ENCODE peak calls at places on chromosome X, in seven cellular contexts. U is SK-N-SH, S is GM12878, B is H1, M is HCT116, V is HepG2, N is K562. Y is an unnamed sample.

GRCh38 chrX:114465689-114466088 is 118.2 kb upstream of the HTR2C start:
- DNase-seq in B (no peak), V (no peak), U (no peak), S (no peak), N (no peak), M (no peak), Y (no peak)

GRCh38 chrX:69063486-69063885 is 101.8 kb downstream of the PJA1 start:
- DNase-seq in S (no peak), B (peak), N (no peak), V (no peak), U (no peak), M (no peak), Y (no peak)

GRCh38 chrX:34557733-34558132 is 99.4 kb downstream of the TMEM47 start:
- DNase-seq in B (no peak), S (no peak), U (no peak), M (no peak), N (no peak), V (no peak), Y (no peak)

GRCh38 chrX:124791492-124792095 is 445.2 kb downstream of the SH2D1A start:
- DNase-seq in B (no peak), V (no peak), N (no peak), S (no peak), U (no peak), M (no peak), Y (no peak)

GRCh38 chrX:48498374-48498809 is 10.4 kb upstream of the PORCN start:
- DNase-seq in B (no peak), S (no peak), N (no peak), V (no peak), U (no peak), M (no peak), Y (no peak)

GRCh38 chrX:11059923-11060322 is 51.2 kb upstream of the HCCS start:
- DNase-seq in V (no peak), B (no peak), N (no peak), M (no peak), U (no peak), S (no peak), Y (no peak)

GRCh38 chrX:11606408-11606807 is 59.3 kb downstream of the ARHGAP6 start:
- DNase-seq in S (no peak), N (no peak), M (no peak), B (no peak), V (no peak), U (no peak), Y (no peak)

GRCh38 chrX:110359273-110359672 is 625 bp downstream of the RTL9 start:
- DNase-seq in S (no peak), M (no peak), V (no peak), B (no peak), N (no peak), U (no peak), Y (no peak)

GRCh38 chrX:151873096-151873495 is 39.6 kb upstream of the MAGEA4 start:
- DNase-seq in U (no peak), N (no peak), S (no peak), M (no peak), B (no peak), V (no peak), Y (no peak)

GRCh38 chrX:139738581-139738980 is 30.6 kb upstream of the MCF2 start:
- DNase-seq in V (no peak), N (no peak), M (no peak), B (no peak), S (no peak), U (no peak), Y (no peak)

GRCh38 chrX:51296138-51296537 is 36.5 kb upstream of the NUDT10 start:
- DNase-seq in B (no peak), N (no peak), S (no peak), M (no peak), V (no peak), U (no peak), Y (no peak)

GRCh38 chrX:119721487-119721886 is 28.5 kb upstream of the SEPTIN6 start:
- DNase-seq in V (no peak), U (no peak), B (no peak), N (no peak), S (no peak), M (no peak), Y (no peak)

GRCh38 chrX:78105944-78106650 is 2.0 kb downstream of the PGK1 start:
- DNase-seq in V (no peak), U (no peak), M (no peak), S (no peak), N (no peak), B (no peak), Y (no peak)

GRCh38 chrX:115946059-115946458 is 224.5 kb upstream of the AGTR2 start:
- DNase-seq in S (no peak), N (no peak), V (no peak), U (no peak), M (no peak), B (no peak), Y (no peak)

GRCh38 chrX:52078133-52078532 is 9.2 kb upstream of the MAGED4B start:
- DNase-seq in N (no peak), U (no peak), B (no peak), M (no peak), V (no peak), S (no peak), Y (no peak)

GRCh38 chrX:85992811-85993229 is 54.5 kb downstream of the CHM start:
- DNase-seq in B (no peak), U (no peak), S (no peak), V (peak), N (no peak), M (peak), Y (no peak)

GRCh38 chrX:108134724-108135123 is 43.1 kb downstream of the ATG4A start:
- DNase-seq in N (no peak), U (no peak), V (no peak), B (peak), M (no peak), S (no peak), Y (no peak)

GRCh38 chrX:136920001-136920400 is 39.5 kb upstream of the RBMX start:
- DNase-seq in S (no peak), V (no peak), U (no peak), B (no peak), M (no peak), N (no peak), Y (no peak)

GRCh38 chrX:71935542-71935941 is 24.9 kb downstream of the NHSL2 start:
- DNase-seq in N (no peak), S (no peak), M (no peak), V (no peak), B (no peak), U (no peak), Y (no peak)

GRCh38 chrX:147912093-147912801 is 528 bp downstream of the FMR1 start:
- DNase-seq in N (peak), M (no peak), U (peak), B (peak), V (no peak), S (no peak), Y (peak)

GRCh38 chrX:105299286-105299685 is 78.8 kb upstream of the TEX13A start:
- DNase-seq in N (no peak), S (no peak), U (no peak), M (no peak), V (no peak), B (no peak), Y (no peak)

GRCh38 chrX:102765217-102765616 is 44.7 kb downstream of the GPRASP3 start:
- DNase-seq in M (no peak), B (no peak), S (no peak), U (no peak), V (no peak), N (no peak), Y (no peak)

GRCh38 chrX:41923925-41924693 is 755 bp upstream of the CASK start:
- DNase-seq in M (peak), B (no peak), U (peak), N (peak), S (no peak), V (no peak), Y (peak)

GRCh38 chrX:107567370-107567769 is 60.9 kb upstream of the PRPS1 start:
- DNase-seq in M (no peak), S (no peak), U (no peak), B (no peak), V (no peak), N (peak), Y (no peak)

GRCh38 chrX:39818750-39819149 is 279.0 kb downstream of the BCOR start:
- DNase-seq in N (peak), U (no peak), M (no peak), B (no peak), V (no peak), S (no peak), Y (no peak)

GRCh38 chrX:21047034-21047455 is 327.2 kb upstream of the CNKSR2 start:
- DNase-seq in B (peak), U (no peak), M (no peak), S (no peak), V (no peak), N (no peak), Y (no peak)

GRCh38 chrX:41889317-41890025 is 33.9 kb downstream of the CASK start:
- DNase-seq in U (no peak), S (no peak), N (no peak), M (peak), V (peak), B (no peak), Y (peak)

GRCh38 chrX:31209005-31209612 is 137.3 kb upstream of the FTHL17 start:
- DNase-seq in V (no peak), N (no peak), U (no peak), M (no peak), B (no peak), S (no peak), Y (no peak)

GRCh38 chrX:109345866-109346265 is 136.0 kb downstream of the GUCY2F start:
- DNase-seq in B (no peak), M (no peak), U (no peak), S (no peak), V (no peak), N (no peak), Y (no peak)

GRCh38 chrX:30275498-30275897 is 28.6 kb downstream of the MAGEB1 start:
- DNase-seq in N (peak), S (no peak), U (no peak), B (no peak), V (no peak), M (peak), Y (no peak)

GRCh38 chrX:103275947-103276567 is 493 bp downstream of the TCEAL5 start:
- DNase-seq in N (no peak), B (no peak), S (no peak), M (no peak), U (peak), V (no peak), Y (no peak)

GRCh38 chrX:10015711-10016515 is 48.8 kb downstream of the CLDN34 start:
- DNase-seq in M (no peak), V (no peak), B (peak), U (peak), N (no peak), S (no peak), Y (no peak)

GRCh38 chrX:15747626-15748173 is 9.6 kb downstream of the CA5B start:
- DNase-seq in S (no peak), N (peak), M (no peak), U (no peak), V (no peak), B (no peak), Y (no peak)

GRCh38 chrX:10195947-10196346 is 39.2 kb downstream of the CLCN4 start:
- DNase-seq in S (no peak), U (no peak), M (no peak), V (no peak), B (no peak), N (no peak), Y (no peak)

GRCh38 chrX:151889451-151889850 is 23.2 kb upstream of the MAGEA4 start:
- DNase-seq in V (no peak), N (no peak), S (no peak), B (no peak), U (no peak), M (no peak), Y (no peak)

DNA sequence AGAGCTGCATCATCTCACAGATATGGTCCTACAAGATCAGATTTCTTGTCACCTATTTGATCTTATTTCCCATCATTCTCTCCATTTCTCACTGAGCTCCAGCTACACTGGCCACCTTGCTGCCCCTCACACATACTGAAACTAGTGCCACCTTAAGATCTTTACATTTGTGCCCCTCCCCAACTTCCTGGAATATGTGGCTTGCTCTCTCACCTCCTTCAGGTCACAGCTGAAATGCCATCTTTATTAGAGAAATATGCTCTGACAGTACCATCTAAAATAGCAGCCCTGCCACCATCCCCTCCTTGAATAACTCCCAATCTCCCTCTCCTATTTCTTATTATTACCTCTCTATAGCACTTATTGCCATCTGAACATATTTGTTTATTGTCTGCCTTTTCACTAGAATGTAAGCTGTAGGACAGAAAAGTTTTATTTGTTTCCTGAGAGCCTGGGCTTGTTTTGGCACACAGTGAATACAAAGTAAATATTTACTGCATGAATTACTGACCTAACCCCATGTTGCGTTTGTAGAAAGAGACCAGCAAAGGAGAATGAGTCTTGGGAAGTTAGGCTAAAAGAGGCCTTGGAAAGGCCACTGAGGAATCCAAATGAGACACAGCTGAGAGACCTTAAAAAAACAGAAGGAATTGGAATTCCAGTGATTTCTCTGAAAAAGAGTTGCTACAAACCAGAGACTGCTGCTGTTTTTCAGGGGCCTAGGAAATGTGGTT is 22.7 kb downstream of the DYNLT3 start:
- DNase-seq in V (no peak), M (no peak), S (no peak), U (no peak), N (no peak), B (no peak), Y (peak)
- TF ChIP-seq JUND in V (no peak), M (no peak), S (no peak), U (no peak), N (no peak), B (no peak), Y (no peak)

GRCh38 chrX:154036513-154036912 is 16.8 kb upstream of the IRAK1 start:
- DNase-seq in B (peak), M (no peak), S (no peak), V (no peak), N (no peak), U (no peak), Y (no peak)
- TF ChIP-seq JUND in B (no peak), M (no peak), S (no peak), V (no peak), N (no peak), U (no peak), Y (no peak)

GRCh38 chrX:129227376-129227775 is 295.9 kb downstream of the SMARCA1 start:
- DNase-seq in U (no peak), N (no peak), B (no peak), M (no peak), S (no peak), V (no peak), Y (no peak)
- TF ChIP-seq JUND in U (no peak), N (no peak), B (no peak), M (no peak), S (no peak), V (no peak), Y (no peak)

GRCh38 chrX:38095971-38096529 is 89.7 kb downstream of the SYTL5 start:
- DNase-seq in N (no peak), B (no peak), U (no peak), V (no peak), S (no peak), M (peak), Y (no peak)
- TF ChIP-seq JUND in N (no peak), B (no peak), U (peak), V (no peak), S (no peak), M (peak), Y (no peak)

DNA sequence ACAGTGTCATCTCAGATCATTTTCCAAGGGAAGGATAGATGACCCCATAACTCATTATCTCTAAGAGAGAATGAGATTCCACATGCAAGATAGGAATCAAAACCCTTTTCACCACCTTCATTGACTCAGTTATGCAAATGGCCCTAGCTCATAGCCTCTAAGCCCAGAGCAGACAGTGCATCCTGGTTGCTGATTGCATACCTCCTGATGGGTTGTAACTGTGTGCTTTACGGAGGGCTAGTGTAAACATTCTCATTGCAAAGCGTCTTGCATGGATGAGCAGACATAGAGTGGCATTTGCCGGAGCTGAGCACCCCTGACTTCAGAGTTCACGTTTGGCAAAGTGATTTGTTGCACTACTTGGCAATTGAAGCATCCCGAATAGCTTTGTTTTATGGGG is 151.0 kb downstream of the VCX3A start:
- DNase-seq in B (no peak), M (no peak), V (no peak), N (no peak), S (no peak), U (no peak), Y (no peak)
- TF ChIP-seq JUND in B (no peak), M (no peak), V (no peak), N (no peak), S (no peak), U (no peak), Y (no peak)

DNA sequence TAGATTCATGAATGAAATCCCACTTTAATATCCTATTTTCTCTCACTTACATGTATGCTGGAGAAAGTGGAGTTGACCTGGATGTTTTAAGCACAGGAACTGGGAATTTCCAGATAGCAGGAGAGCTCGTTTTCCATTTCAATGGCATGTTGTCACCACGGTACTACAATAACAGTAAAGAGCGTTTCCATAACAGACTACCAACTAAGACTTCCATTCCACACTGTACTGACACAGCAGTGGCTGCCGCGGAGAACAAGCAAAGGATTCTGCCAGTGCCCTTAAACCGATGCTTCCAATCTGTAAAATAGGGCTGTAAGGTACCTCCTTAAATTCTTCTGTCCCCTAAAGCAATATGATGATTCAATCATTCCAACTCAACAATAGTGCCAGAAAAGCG is 143.9 kb downstream of the KLHL13 start:
- DNase-seq in M (no peak), S (no peak), N (no peak), V (no peak), B (no peak), U (no peak), Y (peak)
- TF ChIP-seq JUND in M (no peak), S (no peak), N (no peak), V (no peak), B (no peak), U (no peak), Y (no peak)

GRCh38 chrX:118058924-118059323 is 57.7 kb downstream of the KLHL13 start:
- DNase-seq in N (no peak), B (no peak), S (no peak), V (no peak), M (no peak), U (no peak), Y (no peak)
- TF ChIP-seq JUND in N (no peak), B (no peak), S (no peak), V (no peak), M (no peak), U (no peak), Y (no peak)

GRCh38 chrX:57289089-57289488 is 2.6 kb downstream of the FAAH2 start:
- DNase-seq in B (no peak), N (no peak), U (no peak), V (no peak), M (no peak), S (no peak), Y (no peak)

GRCh38 chrX:57282568-57282967 is 3.9 kb upstream of the FAAH2 start:
- DNase-seq in M (no peak), V (no peak), B (no peak), N (no peak), S (no peak), U (no peak), Y (no peak)

GRCh38 chrX:57285001-57285400 is 1.5 kb upstream of the FAAH2 start:
- DNase-seq in S (no peak), B (no peak), M (no peak), V (no peak), N (no peak), U (no peak), Y (no peak)

GRCh38 chrX:57286507-57287251 is at the start of gene FAAH2:
- DNase-seq in V (peak), B (peak), S (peak), M (peak), N (peak), U (no peak), Y (peak)
- TF ChIP-seq JUND in V (no peak), B (no peak), S (no peak), M (peak), N (no peak), U (no peak), Y (no peak)

DNA sequence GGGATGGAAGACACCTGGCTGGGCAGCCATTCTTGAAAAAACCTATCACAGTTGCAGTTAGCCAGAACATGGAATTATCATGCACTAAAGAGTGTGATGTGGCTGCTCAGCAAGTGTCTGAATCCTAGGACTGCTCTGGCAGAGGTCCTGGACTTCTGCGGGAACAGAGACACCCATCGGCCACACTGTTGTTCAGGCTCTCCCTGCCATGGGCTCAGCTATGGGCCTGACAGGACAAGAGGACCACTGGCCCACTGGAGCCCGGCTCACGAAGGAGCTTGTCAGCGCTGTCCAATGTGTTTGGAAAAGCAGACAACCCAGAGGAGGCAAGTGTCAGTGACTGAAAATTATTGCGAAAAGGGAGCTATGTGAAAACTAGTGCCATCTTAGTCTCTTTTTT is 115.7 kb upstream of the GPC4 start:
- DNase-seq in N (no peak), S (no peak), M (no peak), V (no peak), U (no peak), B (no peak), Y (no peak)
- TF ChIP-seq JUND in N (no peak), S (no peak), M (no peak), V (no peak), U (no peak), B (no peak), Y (no peak)

Y was measured in T47D.